ENCODE peak calls at places on chromosomes 2 and 18, in four cellular contexts. M is GM12891, O is stomach, W is HCT116. R is an unnamed sample.

GRCh38 chr2:199460101-199460671 is 2.4 kb upstream of the SATB2 start:
- DNase-seq in W (peak), O (no peak), M (no peak), R (no peak)

GRCh38 chr18:43571078-43571689 is 293.9 kb upstream of the SYT4 start:
- DNase-seq in W (no peak), O (peak), M (no peak), R (no peak)

GRCh38 chr2:146240376-146240775 is 1604.5 kb upstream of the ACVR2A start:
- DNase-seq in W (no peak), O (no peak), M (no peak), R (no peak)

GRCh38 chr2:218465987-218466633 is 47.2 kb downstream of the VIL1 start:
- DNase-seq in O (no peak), M (no peak), W (no peak), R (no peak)

GRCh38 chr18:59718108-59719057 is 21.2 kb upstream of the CCBE1 start:
- DNase-seq in W (no peak), O (no peak), M (no peak), R (peak)

GRCh38 chr2:101983486-101983885 is 8.3 kb upstream of the IL1R2 start:
- DNase-seq in O (no peak), W (no peak), M (no peak), R (no peak)

GRCh38 chr2:121059651-121060649 is 225.1 kb downstream of the TFCP2L1 start:
- DNase-seq in O (no peak), M (no peak), W (no peak), R (no peak)

GRCh38 chr2:73259276-73259675 is 25.0 kb downstream of the FBXO41 start:
- DNase-seq in O (no peak), M (no peak), W (no peak), R (no peak)

GRCh38 chr2:213156682-213157081 is 5.3 kb upstream of the IKZF2 start:
- DNase-seq in M (no peak), O (no peak), W (no peak), R (no peak)

GRCh38 chr2:37802899-37803379 is 122.1 kb upstream of the RMDN2 start:
- DNase-seq in O (no peak), M (no peak), W (no peak), R (no peak)

GRCh38 chr2:118186110-118186857 is 98.0 kb downstream of the INSIG2 start:
- DNase-seq in M (peak), O (peak), W (peak), R (peak)

GRCh38 chr2:118186858-118187254 is 98.6 kb downstream of the INSIG2 start:
- DNase-seq in O (no peak), W (no peak), M (no peak), R (no peak)

GRCh38 chr2:118190365-118190916 is 102.2 kb downstream of the INSIG2 start:
- DNase-seq in M (no peak), W (no peak), O (no peak), R (no peak)

DNA sequence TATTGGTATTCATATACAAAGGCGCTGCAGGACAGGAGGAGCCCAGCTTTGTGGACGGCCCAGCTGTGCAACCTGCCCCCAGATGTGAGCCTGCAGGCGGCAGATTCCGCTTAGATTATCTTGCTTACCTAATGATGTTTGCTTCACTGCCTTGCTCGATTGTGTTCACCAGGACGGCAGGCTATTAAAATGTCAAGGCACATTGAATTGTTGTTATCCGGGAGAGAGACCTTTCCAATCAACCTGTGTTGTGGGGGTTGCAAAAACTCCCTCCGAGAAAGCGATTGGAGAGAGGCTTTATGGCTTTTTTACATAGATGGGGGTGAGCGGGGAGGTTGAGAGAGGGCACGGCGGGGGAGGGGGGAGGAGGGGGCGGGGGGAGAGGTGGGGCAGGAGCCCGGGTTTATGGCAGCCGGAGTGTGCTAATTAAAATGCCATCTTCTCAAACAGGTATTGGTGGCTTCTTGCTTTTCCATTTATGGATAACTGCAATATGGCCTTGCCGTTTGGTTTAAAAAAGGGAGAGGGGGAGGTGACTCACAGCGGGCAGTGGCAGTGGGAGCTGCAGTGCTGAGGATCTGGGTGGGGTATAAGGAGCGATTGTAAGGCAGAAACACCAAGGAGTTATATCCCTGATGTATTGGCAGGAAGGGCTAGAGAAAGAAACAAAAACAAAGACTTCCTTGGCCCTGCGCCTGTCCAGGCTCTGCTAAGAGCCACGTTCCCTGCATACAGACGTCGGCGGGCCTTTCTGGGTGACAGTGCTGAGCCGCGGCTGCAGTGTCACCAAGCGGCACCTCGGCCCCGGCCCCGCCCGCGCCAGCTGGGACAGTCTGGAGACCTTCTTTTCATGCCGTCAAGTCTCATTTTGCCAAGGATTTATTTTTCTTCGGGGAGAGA is 97.2 kb downstream of the INSIG2 start:
- DNase-seq in W (no peak), O (peak), M (peak), R (peak)
- TF ChIP-seq POLR2A in W (no peak), O (no peak), M (no peak), R (no peak)

DNA sequence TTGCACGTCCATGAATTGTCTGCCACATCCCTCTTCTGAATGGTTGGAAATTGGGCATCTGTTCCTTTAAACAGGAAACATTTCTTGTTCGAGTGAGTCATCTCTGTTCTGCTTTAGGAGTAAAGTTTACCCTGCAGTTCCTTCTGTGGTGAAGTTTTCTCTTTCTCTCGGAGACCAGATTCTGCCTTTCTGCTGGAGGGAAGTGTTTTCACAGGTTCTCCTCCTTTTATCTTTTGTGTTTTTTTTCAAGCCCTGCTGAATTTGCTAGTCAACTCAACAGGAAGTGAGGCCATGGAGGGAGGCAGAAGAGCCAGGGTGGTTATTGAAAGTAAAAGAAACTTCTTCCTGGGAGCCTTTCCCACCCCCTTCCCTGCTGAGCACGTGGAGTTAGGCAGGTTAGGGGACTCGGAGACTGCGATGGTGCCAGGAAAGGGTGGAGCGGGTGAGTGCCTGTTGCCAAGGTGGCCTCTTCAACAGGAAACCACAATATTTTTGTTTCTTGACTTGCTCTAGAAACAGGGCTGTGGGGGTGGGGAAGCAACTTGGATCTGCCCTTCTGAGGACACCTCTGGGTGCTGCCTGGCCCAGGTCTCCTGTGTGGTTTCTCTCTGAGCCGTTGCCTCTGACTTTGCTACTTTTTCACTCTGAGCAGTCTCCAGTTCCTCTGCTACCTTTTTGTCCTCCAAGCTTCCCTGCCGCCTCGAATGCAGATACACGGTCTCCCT is 2.2 kb upstream of the CASP8 start:
- DNase-seq in M (peak), W (peak), O (peak), R (peak)
- TF ChIP-seq POLR2A in M (no peak), W (peak), O (no peak), R (no peak)

GRCh38 chr2:190959911-190960788 is 53.8 kb downstream of the STAT1 start:
- DNase-seq in W (no peak), O (no peak), M (no peak), R (no peak)
- TF ChIP-seq POLR2A in W (no peak), O (no peak), M (peak), R (no peak)

DNA sequence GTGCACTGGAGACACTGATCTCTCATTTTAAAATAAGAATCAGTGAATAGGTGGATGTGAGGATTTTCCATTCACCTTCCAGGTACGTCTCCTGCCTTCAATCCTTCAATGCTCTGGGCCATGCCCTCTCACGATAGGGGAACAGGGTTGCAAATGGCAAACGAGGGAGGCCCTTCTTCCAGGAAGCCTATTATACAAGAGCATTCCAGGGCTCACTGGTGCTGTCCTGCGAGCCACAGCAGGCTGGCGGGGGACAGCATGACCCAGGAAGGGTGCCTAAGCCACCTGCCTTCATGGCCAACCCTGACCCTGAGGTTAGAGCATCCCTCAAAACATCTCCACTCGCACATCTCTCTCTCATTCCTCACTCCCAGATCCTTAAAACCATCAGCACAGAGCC is 20.6 kb upstream of the ID2 start:
- DNase-seq in O (no peak), W (no peak), M (no peak), R (no peak)
- TF ChIP-seq POLR2A in O (no peak), W (no peak), M (no peak), R (no peak)

GRCh38 chr18:50970006-50970405 is 2.2 kb downstream of the ELAC1 start:
- DNase-seq in M (no peak), O (peak), W (no peak), R (no peak)

GRCh38 chr18:50973367-50974126 is 5.7 kb downstream of the ELAC1 start:
- DNase-seq in W (no peak), O (no peak), M (no peak), R (peak)

GRCh38 chr18:50969448-50969847 is 1.6 kb downstream of the ELAC1 start:
- DNase-seq in W (no peak), O (no peak), M (no peak), R (no peak)

GRCh38 chr18:50967714-50968661 is at the start of gene ELAC1:
- DNase-seq in W (peak), O (peak), M (peak), R (peak)
- TF ChIP-seq POLR2A in W (peak), O (no peak), M (peak), R (peak)

GRCh38 chr2:25253153-25253617 is 84.8 kb upstream of the POMC start:
- DNase-seq in O (no peak), W (no peak), M (no peak), R (no peak)

GRCh38 chr2:25250331-25251031 is 82.1 kb upstream of the POMC start:
- DNase-seq in M (peak), W (no peak), O (no peak), R (no peak)

GRCh38 chr2:25252291-25253152 is 84.1 kb upstream of the POMC start:
- DNase-seq in M (peak), O (peak), W (no peak), R (no peak)

GRCh38 chr2:25251032-25251460 is 82.7 kb upstream of the POMC start:
- DNase-seq in M (peak), W (no peak), O (no peak), R (no peak)

GRCh38 chr2:25251461-25252273 is 83.3 kb upstream of the POMC start:
- DNase-seq in M (peak), O (peak), W (no peak), R (no peak)
- TF ChIP-seq POLR2A in M (no peak), O (no peak), W (no peak), R (no peak)

DNA sequence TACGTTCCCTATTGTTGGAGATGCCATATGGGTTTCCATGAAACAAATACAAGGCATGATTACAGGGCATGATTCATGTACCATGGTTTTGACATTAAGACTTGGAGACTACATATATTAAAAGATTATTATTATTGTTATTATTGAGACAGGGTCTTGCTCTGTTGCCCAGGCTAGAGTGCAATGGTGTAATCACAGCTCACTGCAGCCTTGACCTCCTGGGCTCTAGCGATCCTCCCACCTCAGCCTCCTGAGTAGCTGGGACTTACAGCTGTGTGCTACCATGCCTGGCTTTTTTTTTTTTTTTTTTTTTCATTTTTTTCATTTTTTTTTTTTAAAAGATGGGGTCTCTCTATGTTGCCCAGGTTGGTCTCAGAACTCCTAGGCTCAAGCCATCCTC is 69.1 kb downstream of the MYOM1 start:
- DNase-seq in M (no peak), W (no peak), O (no peak), R (no peak)
- TF ChIP-seq POLR2A in M (no peak), W (no peak), O (no peak), R (no peak)

GRCh38 chr2:56239030-56239429 is 55.2 kb downstream of the CCDC85A start:
- DNase-seq in M (no peak), W (no peak), O (no peak), R (no peak)

GRCh38 chr2:56244911-56245530 is 61.2 kb downstream of the CCDC85A start:
- DNase-seq in M (no peak), O (no peak), W (no peak), R (no peak)

GRCh38 chr2:56239437-56239836 is 55.6 kb downstream of the CCDC85A start:
- DNase-seq in M (no peak), O (no peak), W (no peak), R (no peak)

GRCh38 chr2:56234241-56234640 is 50.5 kb downstream of the CCDC85A start:
- DNase-seq in M (no peak), O (no peak), W (no peak), R (no peak)

DNA sequence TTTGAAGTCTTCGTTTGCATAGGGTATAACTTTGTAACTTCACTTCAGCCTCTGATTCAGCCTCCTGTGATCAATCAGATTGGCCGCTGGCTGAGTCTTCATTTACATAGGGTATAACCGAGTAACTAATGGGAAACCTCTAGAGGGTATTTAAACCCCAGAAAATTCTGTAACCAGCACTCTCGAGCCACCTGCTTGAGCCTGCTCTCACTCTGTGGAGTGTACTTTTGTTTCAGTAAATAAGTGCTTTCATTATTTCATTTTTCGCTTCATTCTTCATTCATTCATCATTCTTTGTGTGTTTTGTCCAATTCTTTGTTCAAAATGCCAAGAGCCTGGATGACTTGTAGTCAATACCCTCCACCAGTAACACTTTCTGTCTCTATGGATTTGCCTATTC is 56.4 kb downstream of the CCDC85A start:
- DNase-seq in W (no peak), O (no peak), M (no peak), R (no peak)
- TF ChIP-seq POLR2A in W (no peak), O (no peak), M (no peak), R (no peak)

DNA sequence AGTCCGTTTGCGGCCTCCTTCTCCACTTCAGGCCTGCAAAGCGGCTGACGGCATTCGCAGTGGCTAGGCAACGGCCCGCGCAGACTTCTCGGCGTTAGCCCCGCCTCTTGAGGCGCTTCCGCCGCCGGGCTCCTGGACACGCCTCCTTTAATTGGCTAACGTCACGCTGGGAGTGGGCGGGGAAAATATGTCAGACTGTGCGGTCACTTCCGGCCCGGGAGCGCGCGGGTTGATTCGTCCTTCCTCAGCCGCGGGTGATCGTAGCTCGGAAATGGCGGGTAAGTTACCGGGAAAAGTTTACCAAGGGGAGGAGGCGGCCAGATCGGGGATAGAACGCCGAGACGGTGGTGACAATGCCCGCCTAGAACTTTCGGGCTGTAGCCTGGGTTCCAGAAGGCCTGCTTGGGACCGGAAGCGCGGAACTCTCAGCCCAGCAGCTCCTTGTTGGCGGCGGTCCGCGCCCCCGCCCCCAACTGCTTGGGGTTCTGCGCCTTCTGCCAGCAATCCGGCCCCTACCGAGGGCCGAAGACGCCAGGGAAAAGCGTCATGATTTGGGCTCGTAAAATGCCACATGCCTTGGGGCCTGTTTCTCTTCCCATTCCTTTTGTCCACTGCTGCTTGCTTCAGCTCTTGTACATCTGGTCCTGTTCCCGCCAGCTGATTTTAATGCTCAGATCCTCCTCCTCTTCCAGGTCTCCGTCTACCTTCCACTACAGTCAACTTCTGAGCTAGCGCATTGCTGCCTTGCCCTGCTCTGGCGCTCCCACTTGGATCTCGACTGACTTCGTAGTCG is at the start of gene HAT1:
- DNase-seq in M (peak), W (peak), O (peak), R (peak)
- TF ChIP-seq POLR2A in M (no peak), W (peak), O (no peak), R (peak)

R was measured in H54.